ENCODE peak calls at places on chromosomes 6 and 20, in eight cellular contexts. One of them, this sample, is unnamed.
A peak's percentile ranks its signal among the peaks of the same experiment; 100 is the strongest.

GRCh38 chr6:163902993-163903392 is 488.5 kb downstream of the QKI start:
- DNase-seq in H54: no peak
- DNase-seq in sciatic nerve: no peak
- DNase-seq in GM13977: no peak
- DNase-seq in activated naive CD8-positive, alpha-beta T cell treated with anti-CD3 and anti-CD28 coated beads, Interleukin-2, amount 50 U/mL, for 24 hours: no peak
- DNase-seq in amygdala: no peak
- DNase-seq in activated gamma-delta T cell treated with Interleukin-2 at 50 U/mL for 16 hours: no peak
- DNase-seq in mesothelial cell of epicardium: no peak
- DNase-seq in this sample: no peak

GRCh38 chr6:154921482-154921881 is 73.6 kb upstream of the TIAM2 start:
- DNase-seq in H54: no peak
- DNase-seq in sciatic nerve: no peak
- DNase-seq in GM13977: no peak
- DNase-seq in activated naive CD8-positive, alpha-beta T cell treated with anti-CD3 and anti-CD28 coated beads, Interleukin-2, amount 50 U/mL, for 24 hours: no peak
- DNase-seq in amygdala: no peak
- DNase-seq in activated gamma-delta T cell treated with Interleukin-2 at 50 U/mL for 16 hours: no peak
- DNase-seq in mesothelial cell of epicardium: no peak
- DNase-seq in this sample: no peak

GRCh38 chr6:121794630-121795029 is 359.2 kb downstream of the GJA1 start:
- DNase-seq in H54: peak; percentile 23
- DNase-seq in sciatic nerve: no peak
- DNase-seq in GM13977: no peak
- DNase-seq in activated naive CD8-positive, alpha-beta T cell treated with anti-CD3 and anti-CD28 coated beads, Interleukin-2, amount 50 U/mL, for 24 hours: no peak
- DNase-seq in amygdala: no peak
- DNase-seq in activated gamma-delta T cell treated with Interleukin-2 at 50 U/mL for 16 hours: no peak
- DNase-seq in mesothelial cell of epicardium: no peak
- DNase-seq in this sample: no peak

GRCh38 chr6:78810146-78810545 is 57.2 kb upstream of the IRAK1BP1 start:
- DNase-seq in H54: peak; percentile 7
- DNase-seq in sciatic nerve: no peak
- DNase-seq in GM13977: peak; percentile 21
- DNase-seq in activated naive CD8-positive, alpha-beta T cell treated with anti-CD3 and anti-CD28 coated beads, Interleukin-2, amount 50 U/mL, for 24 hours: no peak
- DNase-seq in amygdala: no peak
- DNase-seq in activated gamma-delta T cell treated with Interleukin-2 at 50 U/mL for 16 hours: no peak
- DNase-seq in mesothelial cell of epicardium: no peak
- DNase-seq in this sample: no peak

GRCh38 chr6:158476389-158476788 is 83.5 kb upstream of the TMEM181 start:
- DNase-seq in H54: no peak
- DNase-seq in sciatic nerve: no peak
- DNase-seq in GM13977: no peak
- DNase-seq in activated naive CD8-positive, alpha-beta T cell treated with anti-CD3 and anti-CD28 coated beads, Interleukin-2, amount 50 U/mL, for 24 hours: no peak
- DNase-seq in amygdala: no peak
- DNase-seq in activated gamma-delta T cell treated with Interleukin-2 at 50 U/mL for 16 hours: no peak
- DNase-seq in mesothelial cell of epicardium: no peak
- DNase-seq in this sample: no peak

GRCh38 chr20:34720266-34720665 is 16.1 kb downstream of the TP53INP2 start:
- DNase-seq in H54: no peak
- DNase-seq in sciatic nerve: no peak
- DNase-seq in GM13977: no peak
- DNase-seq in activated naive CD8-positive, alpha-beta T cell treated with anti-CD3 and anti-CD28 coated beads, Interleukin-2, amount 50 U/mL, for 24 hours: no peak
- DNase-seq in amygdala: no peak
- DNase-seq in activated gamma-delta T cell treated with Interleukin-2 at 50 U/mL for 16 hours: no peak
- DNase-seq in mesothelial cell of epicardium: no peak
- DNase-seq in this sample: no peak

GRCh38 chr6:29263001-29263400 is 38.5 kb upstream of the OR14J1 start:
- DNase-seq in H54: no peak
- DNase-seq in sciatic nerve: no peak
- DNase-seq in GM13977: no peak
- DNase-seq in activated naive CD8-positive, alpha-beta T cell treated with anti-CD3 and anti-CD28 coated beads, Interleukin-2, amount 50 U/mL, for 24 hours: no peak
- DNase-seq in amygdala: no peak
- DNase-seq in activated gamma-delta T cell treated with Interleukin-2 at 50 U/mL for 16 hours: no peak
- DNase-seq in mesothelial cell of epicardium: no peak
- DNase-seq in this sample: no peak

GRCh38 chr6:12009180-12009748 is 2.8 kb upstream of the HIVEP1 start:
- DNase-seq in H54: no peak
- DNase-seq in sciatic nerve: no peak
- DNase-seq in GM13977: no peak
- DNase-seq in activated naive CD8-positive, alpha-beta T cell treated with anti-CD3 and anti-CD28 coated beads, Interleukin-2, amount 50 U/mL, for 24 hours: no peak
- DNase-seq in amygdala: no peak
- DNase-seq in activated gamma-delta T cell treated with Interleukin-2 at 50 U/mL for 16 hours: no peak
- DNase-seq in mesothelial cell of epicardium: no peak
- DNase-seq in this sample: no peak

GRCh38 chr6:80477591-80478370 is 371.3 kb downstream of the BCKDHB start:
- DNase-seq in H54: no peak
- DNase-seq in sciatic nerve: no peak
- DNase-seq in GM13977: no peak
- DNase-seq in activated naive CD8-positive, alpha-beta T cell treated with anti-CD3 and anti-CD28 coated beads, Interleukin-2, amount 50 U/mL, for 24 hours: no peak
- DNase-seq in amygdala: no peak
- DNase-seq in activated gamma-delta T cell treated with Interleukin-2 at 50 U/mL for 16 hours: no peak
- DNase-seq in mesothelial cell of epicardium: no peak
- DNase-seq in this sample: no peak